ENCODE peak calls at places on chromosomes 1 and 21, in four cellular contexts. Q is Right ventricle myocardium inferior; Z is stimulated activated CD4-positive, alpha-beta T cell treated with anti-CD3 and anti-CD28 coated beads, Interleukin-15, amount 100 ng/mL, for 48 hours; S is GM03348. L is an unnamed sample.

GRCh38 chr1:205314986-205315618 is 6.4 kb downstream of the NUAK2 start:
- DNase-seq in Q (no peak), Z (no peak), S (no peak), L (no peak)

GRCh38 chr1:11354893-11355593 is 82.0 kb downstream of the UBIAD1 start:
- DNase-seq in Q (no peak), Z (no peak), S (no peak), L (no peak)

GRCh38 chr1:216910081-216910840 is 187.0 kb upstream of the ESRRG start:
- DNase-seq in Q (no peak), Z (no peak), S (no peak), L (no peak)

GRCh38 chr1:24216730-24217129 is 29.6 kb upstream of the IFNLR1 start:
- DNase-seq in Q (no peak), Z (no peak), S (no peak), L (no peak)

GRCh38 chr1:115807723-115808122 is 33.2 kb downstream of the NHLH2 start:
- DNase-seq in Q (no peak), Z (no peak), S (peak), L (no peak)

GRCh38 chr1:975896-976683 is 5.8 kb downstream of the PERM1 start:
- DNase-seq in Q (no peak), Z (peak), S (peak), L (no peak)

GRCh38 chr1:206898089-206898908 is 1.1 kb downstream of the IL24 start:
- DNase-seq in Q (no peak), Z (no peak), S (peak), L (no peak)

GRCh38 chr1:147273409-147274307 is 31.2 kb downstream of the CHD1L start:
- DNase-seq in Q (no peak), Z (peak), S (peak), L (no peak)

GRCh38 chr21:44416193-44416592 is 39.1 kb upstream of the LRRC3 start:
- DNase-seq in Q (no peak), Z (no peak), S (no peak), L (peak)

GRCh38 chr21:35344582-35344981 is 295.5 kb upstream of the RUNX1 start:
- DNase-seq in Q (no peak), Z (no peak), S (no peak), L (no peak)

GRCh38 chr1:226443033-226443432 is 35.1 kb upstream of the PARP1 start:
- DNase-seq in Q (no peak), Z (no peak), S (no peak), L (no peak)

GRCh38 chr1:230641900-230642262 is 400 bp upstream of the COG2 start:
- DNase-seq in Q (no peak), Z (no peak), S (no peak), L (no peak)

GRCh38 chr1:212595787-212596714 is 12.5 kb upstream of the ATF3 start:
- DNase-seq in Q (no peak), Z (peak), S (peak), L (no peak)

GRCh38 chr1:164272156-164272555 is 286.8 kb upstream of the PBX1 start:
- DNase-seq in Q (no peak), Z (no peak), S (no peak), L (no peak)

GRCh38 chr1:236727521-236727920 is 41.2 kb downstream of the ACTN2 start:
- DNase-seq in Q (no peak), Z (no peak), S (no peak), L (no peak)

GRCh38 chr1:94621392-94621791 is 79.8 kb upstream of the F3 start:
- DNase-seq in Q (no peak), Z (no peak), S (peak), L (peak)

GRCh38 chr1:245156736-245157505 is 2.1 kb downstream of the KIF26B start:
- DNase-seq in Q (no peak), Z (no peak), S (peak), L (no peak)

GRCh38 chr1:60274422-60275419 is 201.2 kb upstream of the C1orf87 start:
- DNase-seq in Q (no peak), Z (no peak), S (no peak), L (no peak)

GRCh38 chr21:32423846-32424535 is 11.5 kb downstream of the EVA1C start:
- DNase-seq in Q (no peak), Z (no peak), S (no peak), L (no peak)

GRCh38 chr1:36831171-36831810 is 203.0 kb downstream of the GRIK3 start:
- DNase-seq in Q (no peak), Z (no peak), S (no peak), L (peak)

GRCh38 chr1:165342588-165342987 is 13.9 kb downstream of the LMX1A start:
- DNase-seq in Q (no peak), Z (no peak), S (no peak), L (no peak)

GRCh38 chr1:66503841-66504470 is 30.0 kb upstream of the SGIP1 start:
- DNase-seq in Q (no peak), Z (peak), S (peak), L (no peak)

GRCh38 chr1:158203693-158204457 is 23.2 kb downstream of the CD1D start:
- DNase-seq in Q (no peak), Z (peak), S (peak), L (no peak)

GRCh38 chr1:240070188-240070587 is 21.5 kb upstream of the FMN2 start:
- DNase-seq in Q (no peak), Z (no peak), S (no peak), L (no peak)

GRCh38 chr1:221045842-221046831 is 166.9 kb downstream of the HLX start:
- DNase-seq in Q (no peak), Z (no peak), S (peak), L (no peak)

GRCh38 chr1:96583903-96584302 is 137.7 kb upstream of the PTBP2 start:
- DNase-seq in Q (no peak), Z (no peak), S (no peak), L (no peak)

GRCh38 chr1:12124693-12125421 is 41.9 kb upstream of the TNFRSF1B start:
- DNase-seq in Q (peak), Z (peak), S (peak), L (peak)

GRCh38 chr1:211705439-211706205 is 30.2 kb upstream of the NEK2 start:
- DNase-seq in Q (no peak), Z (no peak), S (no peak), L (no peak)

GRCh38 chr1:235670157-235670776 is 20.7 kb upstream of the GNG4 start:
- DNase-seq in Q (no peak), Z (no peak), S (no peak), L (no peak)

GRCh38 chr1:81600878-81601658 is 199.7 kb upstream of the ADGRL2 start:
- DNase-seq in Q (no peak), Z (no peak), S (no peak), L (no peak)

GRCh38 chr1:36803870-36804560 is 230.3 kb downstream of the GRIK3 start:
- DNase-seq in Q (no peak), Z (no peak), S (no peak), L (peak)

L was measured in kidney.